ENCODE peak calls at places on chromosome 6, in ten cellular contexts. S is CD8-positive, alpha-beta T cell; W is MM.1S; Y is adrenal gland; Z is endodermal cell; Q is GM12865; I is body of pancreas; N is neural crest cell; X is esophagus muscularis mucosa; J is epithelial cell of esophagus. K is an unnamed sample.

GRCh38 chr6:20660534-20660933 is 126.3 kb downstream of the CDKAL1 start:
- DNase-seq in S (no peak), W (no peak), Y (no peak), Z (no peak), Q (no peak), I (no peak), N (no peak), X (no peak), J (peak; percentile 89), K (no peak)

GRCh38 chr6:137705166-137706064 is 161.6 kb upstream of the TNFAIP3 start:
- DNase-seq in S (peak; percentile 69), W (peak; percentile 69), Y (peak; percentile 81), Z (peak; percentile 91), Q (peak; percentile 76), I (peak; percentile 70), N (peak; percentile 65), X (no peak), J (peak; percentile 66), K (peak; percentile 80)

GRCh38 chr6:27684264-27685211 is 211.6 kb upstream of the ZNF184 start:
- DNase-seq in S (peak; percentile 73), W (no peak), Y (peak; percentile 59), Z (peak; percentile 92), Q (peak; percentile 88), I (peak; percentile 67), N (no peak), X (no peak), J (peak; percentile 88), K (peak; percentile 70)

GRCh38 chr6:36720251-36721141 is 22.9 kb downstream of the RAB44 start:
- DNase-seq in S (no peak), W (no peak), Y (no peak), Z (peak; percentile 32), Q (no peak), I (no peak), N (no peak), X (no peak), J (no peak), K (no peak)

GRCh38 chr6:1379026-1379809 is 10.2 kb upstream of the FOXF2 start:
- DNase-seq in S (no peak), W (peak; percentile 24), Y (peak; percentile 21), Z (no peak), Q (no peak), I (no peak), N (no peak), X (peak; percentile 84), J (no peak), K (no peak)

GRCh38 chr6:156564128-156564806 is 212.9 kb upstream of the ARID1B start:
- DNase-seq in S (peak; percentile 65), W (peak; percentile 44), Y (peak; percentile 92), Z (peak; percentile 93), Q (peak; percentile 86), I (peak; percentile 83), N (peak; percentile 85), X (no peak), J (peak; percentile 67), K (peak; percentile 86)

GRCh38 chr6:137715589-137716045 is 151.4 kb upstream of the TNFAIP3 start:
- DNase-seq in S (peak; percentile 55), W (no peak), Y (no peak), Z (no peak), Q (no peak), I (no peak), N (no peak), X (no peak), J (no peak), K (no peak)

GRCh38 chr6:34836008-34836407 is 44.1 kb downstream of the BLTP3A start:
- DNase-seq in S (no peak), W (no peak), Y (no peak), Z (no peak), Q (no peak), I (no peak), N (no peak), X (peak; percentile 55), J (no peak), K (no peak)

GRCh38 chr6:37478827-37479226 is 20.9 kb downstream of the CCDC167 start:
- DNase-seq in S (no peak), W (no peak), Y (no peak), Z (no peak), Q (no peak), I (no peak), N (no peak), X (no peak), J (no peak), K (no peak)

GRCh38 chr6:69866351-69867074 is at the start of gene COL19A1:
- DNase-seq in S (peak; percentile 22), W (peak; percentile 52), Y (peak; percentile 56), Z (peak; percentile 82), Q (peak; percentile 73), I (peak; percentile 50), N (peak; percentile 18), X (no peak), J (peak; percentile 14), K (peak; percentile 26)

GRCh38 chr6:113809818-113810217 is 47.3 kb upstream of the MARCKS start:
- DNase-seq in S (no peak), W (peak; percentile 76), Y (no peak), Z (no peak), Q (peak; percentile 69), I (no peak), N (no peak), X (no peak), J (no peak), K (no peak)

GRCh38 chr6:169960531-169960890 is 209.1 kb downstream of the ERMARD start:
- DNase-seq in S (no peak), W (no peak), Y (peak; percentile 29), Z (peak; percentile 43), Q (no peak), I (peak; percentile 5), N (no peak), X (peak; percentile 53), J (no peak), K (no peak)

GRCh38 chr6:103327079-103327478 is 1532.6 kb downstream of the HACE1 start:
- DNase-seq in S (no peak), W (no peak), Y (no peak), Z (no peak), Q (no peak), I (no peak), N (no peak), X (no peak), J (no peak), K (no peak)

GRCh38 chr6:160124605-160125004 is 3.0 kb downstream of the SLC22A1 start:
- DNase-seq in S (no peak), W (no peak), Y (no peak), Z (peak; percentile 17), Q (no peak), I (no peak), N (no peak), X (no peak), J (no peak), K (no peak)

GRCh38 chr6:69555239-69555638 is 241.6 kb downstream of the LMBRD1 start:
- DNase-seq in S (no peak), W (no peak), Y (no peak), Z (no peak), Q (no peak), I (no peak), N (no peak), X (no peak), J (no peak), K (no peak)

GRCh38 chr6:7143161-7143974 is 35.6 kb downstream of the RREB1 start:
- DNase-seq in S (no peak), W (peak; percentile 66), Y (no peak), Z (peak; percentile 59), Q (peak; percentile 34), I (peak; percentile 41), N (peak; percentile 35), X (no peak), J (no peak), K (no peak)
- TF ChIP-seq CTCF in S (no peak), W (peak; percentile 44), Y (no peak), Z (peak; percentile 55), Q (no peak), I (no peak), N (peak; percentile 55), X (no peak), J (no peak), K (no peak)

DNA sequence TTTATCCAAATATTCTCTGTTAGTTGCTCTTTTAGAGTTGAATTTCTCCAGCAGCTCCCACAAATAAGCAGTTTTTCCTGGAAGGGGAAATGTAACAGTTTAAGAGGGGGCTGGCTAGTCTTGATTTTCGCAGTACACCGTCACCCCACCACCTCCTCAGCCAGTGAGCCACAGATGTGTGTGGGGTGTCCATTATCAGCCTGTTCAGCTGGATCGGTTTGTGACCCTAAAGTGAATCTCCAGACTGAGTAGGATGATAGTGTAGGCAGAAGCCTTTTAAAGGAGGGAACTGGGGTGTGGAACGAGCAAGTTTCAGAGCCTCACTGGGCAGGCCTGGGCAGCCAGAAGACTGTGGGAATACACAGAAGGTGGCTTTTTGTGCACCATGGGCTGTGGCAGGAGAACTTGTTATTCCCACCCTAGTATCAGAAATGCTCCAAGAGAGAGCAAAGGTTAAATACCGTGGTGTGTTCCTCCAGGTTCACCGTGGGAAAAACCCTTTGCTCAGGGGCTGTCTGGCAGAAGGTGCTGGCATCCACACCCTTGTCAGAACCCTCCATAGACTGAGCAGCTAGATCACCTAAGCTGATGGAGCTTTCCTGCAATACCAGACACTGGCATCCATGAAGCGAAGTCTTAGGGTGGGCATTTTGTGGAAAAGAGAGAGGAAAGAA is 230.9 kb upstream of the MOCS1 start:
- DNase-seq in S (no peak), W (no peak), Y (no peak), Z (no peak), Q (no peak), I (peak; percentile 68), N (no peak), X (no peak), J (no peak), K (no peak)
- TF ChIP-seq CTCF in S (no peak), W (no peak), Y (no peak), Z (no peak), Q (no peak), I (no peak), N (no peak), X (no peak), J (no peak), K (no peak)

DNA sequence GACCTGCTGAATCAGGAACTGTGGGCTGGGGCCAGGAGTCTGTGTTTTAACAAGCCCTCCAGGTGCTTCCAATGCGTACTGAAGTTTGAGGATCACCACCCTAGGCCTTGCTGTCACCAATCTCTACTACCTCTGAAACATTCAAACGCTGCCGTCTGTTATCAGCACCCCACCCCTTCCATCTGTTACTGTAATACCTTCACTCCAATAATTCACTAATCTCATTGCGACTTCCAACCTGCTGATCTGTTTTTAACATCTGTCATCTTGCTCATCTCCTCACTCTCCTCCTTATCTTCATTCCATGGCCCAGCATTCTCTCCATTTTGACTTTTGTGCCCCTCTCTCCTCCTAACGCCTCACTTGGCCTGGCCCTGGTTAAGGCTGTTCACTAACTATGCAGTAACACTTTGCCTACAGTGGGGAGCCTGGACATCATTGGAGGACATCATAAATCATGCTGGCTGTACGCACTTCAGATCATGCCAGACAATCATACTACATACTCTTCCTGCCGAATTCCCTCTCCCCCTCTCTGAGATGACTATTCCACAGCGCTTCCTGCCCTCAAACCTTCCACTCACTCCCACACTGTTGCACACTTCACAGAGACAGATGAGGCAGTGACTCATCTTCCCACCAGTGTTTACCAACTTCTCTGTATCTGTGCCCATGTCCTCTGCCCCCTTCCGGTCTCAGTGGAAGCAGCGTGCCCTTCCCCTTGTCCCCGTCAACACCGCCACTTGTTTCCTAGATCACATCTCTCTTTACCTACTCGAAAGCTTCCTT is 3.0 kb upstream of the GUCA1B start:
- DNase-seq in S (peak; percentile 23), W (no peak), Y (no peak), Z (no peak), Q (no peak), I (no peak), N (no peak), X (no peak), J (peak; percentile 42), K (no peak)
- TF ChIP-seq CTCF in S (no peak), W (no peak), Y (no peak), Z (no peak), Q (no peak), I (no peak), N (no peak), X (no peak), J (no peak), K (no peak)

GRCh38 chr6:16762547-16763477 is 1.6 kb upstream of the ATXN1 start:
- DNase-seq in S (peak; percentile 86), W (peak; percentile 81), Y (peak; percentile 76), Z (peak; percentile 80), Q (peak; percentile 81), I (peak; percentile 74), N (no peak), X (no peak), J (peak; percentile 93), K (peak; percentile 11)
- TF ChIP-seq CTCF in S (peak; percentile 59), W (peak; percentile 66), Y (peak; percentile 83), Z (peak; percentile 77), Q (peak; percentile 80), I (peak; percentile 63), N (peak; percentile 76), X (peak; percentile 72), J (peak; percentile 57), K (peak; percentile 58)